ENCODE peak calls at places on chromosome 18, in five cellular contexts. M is breast epithelium, H is left ventricle myocardium inferior, E is GM23338, N is transverse colon. O is an unnamed sample.

GRCh38 chr18:62716679-62717058 is 1.3 kb downstream of the PHLPP1 start:
- DNase-seq in M (no peak), H (peak; percentile 59), E (peak; percentile 63), N (peak; percentile 63), O (no peak)

GRCh38 chr18:1708006-1708405 is 803.3 kb downstream of the ADCYAP1 start:
- DNase-seq in M (no peak), H (no peak), E (no peak), N (no peak), O (peak; percentile 53)

GRCh38 chr18:70195852-70196434 is 9.5 kb downstream of the RTTN start:
- DNase-seq in M (no peak), H (no peak), E (peak; percentile 58), N (peak; percentile 9), O (peak; percentile 62)

GRCh38 chr18:41871229-41872000 is 83.6 kb upstream of the PIK3C3 start:
- DNase-seq in M (no peak), H (no peak), E (no peak), N (no peak), O (peak; percentile 85)

GRCh38 chr18:30359521-30359920 is 683.0 kb downstream of the DSC3 start:
- DNase-seq in M (no peak), H (no peak), E (no peak), N (no peak), O (peak; percentile 37)

GRCh38 chr18:48961547-48961946 is 10.8 kb upstream of the SMAD7 start:
- DNase-seq in M (no peak), H (no peak), E (no peak), N (no peak), O (no peak)

GRCh38 chr18:79870369-79871025 is 72.8 kb downstream of the KCNG2 start:
- DNase-seq in M (peak; percentile 68), H (no peak), E (no peak), N (no peak), O (no peak)

GRCh38 chr18:54776282-54776977 is 51.8 kb upstream of the RAB27B start:
- DNase-seq in M (peak; percentile 40), H (no peak), E (no peak), N (no peak), O (peak; percentile 99)

GRCh38 chr18:55400590-55401274 is 187.3 kb downstream of the TCF4 start:
- DNase-seq in M (no peak), H (no peak), E (no peak), N (no peak), O (no peak)

GRCh38 chr18:31424383-31424988 is 23.1 kb upstream of the DSG3 start:
- DNase-seq in M (no peak), H (no peak), E (peak; percentile 83), N (peak; percentile 48), O (peak; percentile 65)

GRCh38 chr18:24428709-24429108 is 2.2 kb downstream of the IMPACT start:
- DNase-seq in M (no peak), H (no peak), E (peak; percentile 26), N (no peak), O (peak; percentile 26)
- TF ChIP-seq CTCF in M (no peak), H (no peak), E (peak; percentile 51), N (no peak), O (peak; percentile 23)

DNA sequence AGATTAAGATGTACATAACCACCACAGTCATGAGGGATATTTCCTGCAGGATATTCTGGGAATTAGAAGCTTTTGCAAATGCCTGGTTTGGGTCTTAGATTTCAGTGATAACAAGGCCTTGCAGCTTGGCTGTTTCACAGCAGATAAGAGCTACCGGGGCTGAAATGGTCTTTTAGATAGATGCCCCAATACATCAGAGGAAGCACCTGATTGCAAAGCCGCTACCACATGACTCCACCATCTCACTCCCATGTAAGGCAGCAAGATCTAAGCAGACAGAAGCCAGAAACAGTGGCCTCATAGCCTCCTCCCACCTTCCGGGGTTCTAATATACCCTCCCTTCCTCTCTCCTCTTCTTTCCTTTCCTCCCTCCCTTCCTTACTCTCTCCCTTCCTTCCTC is 31.1 kb upstream of the EPG5 start:
- DNase-seq in M (no peak), H (no peak), E (no peak), N (no peak), O (no peak)
- H3K4me3 ChIP-seq in M (no peak overlapping the region), H (no peak overlapping the region), E (no peak overlapping the region), N (no peak overlapping the region), O (no peak overlapping the region)

DNA sequence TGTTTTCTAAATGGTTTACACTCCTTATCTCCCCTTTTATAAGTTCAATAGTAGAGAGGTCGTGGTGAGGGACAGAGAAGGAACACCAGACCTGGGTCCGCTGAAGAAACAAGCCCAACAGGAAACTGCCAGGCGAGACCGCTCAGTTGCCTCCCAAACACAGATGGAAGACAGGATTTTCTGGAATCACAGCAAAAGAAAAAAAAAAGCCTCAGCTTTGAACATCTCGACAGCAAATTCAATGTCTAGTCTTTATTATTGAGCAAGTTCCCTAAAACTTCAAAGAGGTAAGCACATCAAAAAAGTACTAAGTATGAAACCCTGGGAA is 33.5 kb upstream of the GNAL start:
- DNase-seq in M (no peak), H (no peak), E (no peak), N (no peak), O (no peak)
- TF ChIP-seq CTCF in M (no peak), H (peak; percentile 4), E (no peak), N (no peak), O (no peak)

GRCh38 chr18:76208632-76209308 is 286.3 kb downstream of the ZNF516 start:
- DNase-seq in M (no peak), H (no peak), E (peak; percentile 8), N (no peak), O (no peak)
- H3K4me3 ChIP-seq in M (peak overlapping the region; percentile 44), H (peak overlapping the region; percentile 49), E (no peak overlapping the region), N (no peak overlapping the region), O (no peak overlapping the region)

DNA sequence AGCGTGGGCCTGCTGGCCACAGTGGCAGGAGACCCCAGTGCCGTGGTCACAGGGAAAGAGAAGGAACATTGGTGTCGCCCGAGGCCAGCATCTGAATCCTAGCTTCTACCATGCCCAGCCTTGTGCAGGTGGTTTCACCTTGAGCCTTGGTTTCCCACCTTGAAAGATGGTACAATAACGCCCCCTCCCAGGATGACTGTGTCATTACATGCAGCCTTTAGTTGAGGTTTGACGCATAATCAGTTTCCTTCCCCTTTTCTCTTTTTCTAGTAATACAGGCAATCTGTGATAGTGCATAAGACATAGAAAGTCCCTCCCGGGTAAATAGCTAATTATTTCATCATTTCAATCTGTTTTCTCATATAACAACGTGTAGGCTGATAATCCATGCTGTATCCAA is 29.9 kb upstream of the ZNF407 start:
- DNase-seq in M (no peak), H (no peak), E (peak; percentile 24), N (no peak), O (no peak)
- TF ChIP-seq CTCF in M (no peak), H (no peak), E (peak; percentile 62), N (no peak), O (no peak)

GRCh38 chr18:23498877-23499570 is 4.3 kb upstream of the RMC1 start:
- DNase-seq in M (peak; percentile 47), H (peak; percentile 30), E (peak; percentile 91), N (peak; percentile 72), O (peak; percentile 47)
- H3K4me3 ChIP-seq in M (no peak overlapping the region), H (no peak overlapping the region), E (no peak overlapping the region), N (no peak overlapping the region), O (no peak overlapping the region)

DNA sequence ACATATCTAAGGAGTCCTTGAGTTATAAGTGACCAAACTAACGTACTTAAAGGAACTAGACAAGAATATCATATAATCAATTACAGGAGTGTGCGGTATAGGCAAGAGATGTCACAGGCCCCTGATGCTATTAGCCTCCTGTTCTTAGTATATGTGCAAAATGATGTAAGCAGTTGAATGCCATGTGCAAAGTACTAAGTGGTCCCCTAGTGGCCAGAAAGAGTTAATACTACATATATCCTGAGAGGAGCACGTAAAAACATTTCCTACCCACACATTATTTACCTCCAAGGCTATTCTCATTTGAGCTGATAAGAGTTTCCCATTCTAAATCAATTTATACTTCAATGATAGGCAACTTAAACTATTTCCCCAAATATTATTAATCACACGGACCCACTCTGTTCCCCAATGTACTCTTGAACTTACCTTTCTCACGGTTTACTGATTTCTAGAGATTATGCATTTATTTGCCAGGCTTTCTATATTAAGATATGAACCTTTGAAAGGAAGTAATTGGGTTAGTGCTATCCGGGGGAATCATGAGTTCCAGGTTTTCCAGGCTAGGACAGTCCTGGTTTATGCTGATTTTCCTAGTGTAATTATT is 158.0 kb upstream of the KLHL14 start:
- DNase-seq in M (no peak), H (no peak), E (peak; percentile 71), N (no peak), O (peak; percentile 59)
- TF ChIP-seq CTCF in M (no peak), H (peak; percentile 40), E (peak; percentile 63), N (peak; percentile 45), O (peak; percentile 67)

GRCh38 chr18:2919600-2919999 is 72.8 kb downstream of the EMILIN2 start:
- DNase-seq in M (no peak), H (no peak), E (no peak), N (no peak), O (no peak)
- H3K4me3 ChIP-seq in M (no peak overlapping the region), H (no peak overlapping the region), E (no peak overlapping the region), N (no peak overlapping the region), O (no peak overlapping the region)

GRCh38 chr18:76380791-76381405 is 114.1 kb downstream of the ZNF516 start:
- DNase-seq in M (no peak), H (no peak), E (peak; percentile 88), N (no peak), O (no peak)
- TF ChIP-seq CTCF in M (no peak), H (peak; percentile 34), E (peak; percentile 88), N (no peak), O (peak; percentile 59)